ENCODE peak calls at places on chromosome 3, in eight cellular contexts. M is COR-L47; Y is retina; C is effector memory CD4-positive, alpha-beta T cell; Z is posterior cingulate gyrus; A is ACHN; J is fibroblast of lung; W is activated CD4-positive, CD25-positive, alpha-beta regulatory T cell treated with anti-CD3 and anti-CD28 coated beads, Interleukin-2, amount 50 U/mL, for 72 hours. H is an unnamed sample.

GRCh38 chr3:48367201-48367600 is 4.8 kb upstream of the FBXW12 start:
- DNase-seq in M (peak), Z (no peak), J (no peak), A (no peak), C (no peak), W (no peak), Y (no peak), H (no peak)

GRCh38 chr3:64915778-64916177 is 228.0 kb upstream of the ADAMTS9 start:
- DNase-seq in J (peak), Y (no peak), Z (no peak), W (no peak), C (no peak), M (no peak), A (no peak), H (no peak)

GRCh38 chr3:98782826-98783500 is 19.8 kb downstream of the ST3GAL6 start:
- DNase-seq in M (no peak), Y (no peak), C (no peak), Z (no peak), W (no peak), J (peak), A (peak), H (no peak)

GRCh38 chr3:126745760-126746394 is 41.8 kb downstream of the CHCHD6 start:
- DNase-seq in A (no peak), Y (no peak), W (no peak), Z (no peak), C (no peak), M (peak), J (no peak), H (no peak)

GRCh38 chr3:102530443-102531195 is 95.8 kb downstream of the ZPLD1 start:
- DNase-seq in W (no peak), C (no peak), J (peak), A (no peak), M (no peak), Y (no peak), Z (no peak), H (peak)

GRCh38 chr3:14460342-14461005 is 58.1 kb downstream of the SLC6A6 start:
- DNase-seq in W (no peak), M (no peak), J (peak), C (no peak), Y (no peak), Z (peak), A (peak), H (peak)

GRCh38 chr3:66476852-66477381 is 23.9 kb downstream of the LRIG1 start:
- DNase-seq in Z (no peak), A (no peak), M (no peak), C (no peak), J (no peak), W (no peak), Y (no peak), H (no peak)

GRCh38 chr3:60992395-60992794 is 258.9 kb downstream of the FHIT start:
- DNase-seq in A (no peak), W (no peak), C (no peak), M (no peak), J (no peak), Y (no peak), Z (no peak), H (no peak)

GRCh38 chr3:52839268-52839575 is 4.4 kb upstream of the MUSTN1 start:
- DNase-seq in W (no peak), Y (no peak), M (no peak), Z (no peak), A (no peak), C (no peak), J (no peak), H (no peak)

GRCh38 chr3:148848410-148848809 is 16.7 kb upstream of the CPA3 start:
- DNase-seq in Y (no peak), J (no peak), M (no peak), Z (no peak), C (no peak), A (no peak), W (no peak), H (no peak)

GRCh38 chr3:184740509-184741258 is 28.8 kb upstream of the MAGEF1 start:
- DNase-seq in Y (no peak), M (no peak), A (no peak), Z (no peak), J (peak), W (peak), C (no peak), H (peak)

GRCh38 chr3:63494646-63495045 is 157.8 kb upstream of the SNTN start:
- DNase-seq in A (no peak), Y (no peak), Z (no peak), W (no peak), C (no peak), M (no peak), J (no peak), H (no peak)

GRCh38 chr3:184914628-184915027 is 102.7 kb downstream of the VPS8 start:
- DNase-seq in C (no peak), A (no peak), Y (no peak), Z (no peak), W (no peak), J (peak), M (no peak), H (no peak)

GRCh38 chr3:14772533-14773138 is 46.1 kb upstream of the FGD5 start:
- DNase-seq in Z (no peak), W (no peak), A (no peak), C (no peak), J (no peak), M (no peak), Y (no peak), H (no peak)

GRCh38 chr3:60090536-60090935 is 1040.7 kb upstream of the CFAP20DC start:
- DNase-seq in A (no peak), Z (no peak), M (no peak), W (no peak), C (no peak), J (no peak), Y (no peak), H (no peak)

GRCh38 chr3:196634851-196635250 is 4.6 kb upstream of the NRROS start:
- DNase-seq in Z (no peak), A (no peak), J (no peak), C (no peak), M (no peak), W (no peak), Y (no peak), H (no peak)

GRCh38 chr3:142690613-142691012 is 33.2 kb upstream of the TRPC1 start:
- DNase-seq in M (no peak), Y (no peak), W (no peak), C (no peak), A (no peak), Z (no peak), J (no peak), H (no peak)

GRCh38 chr3:42019144-42019952 is 57.4 kb upstream of the ULK4 start:
- DNase-seq in Z (no peak), Y (no peak), C (no peak), J (no peak), M (no peak), W (no peak), A (no peak), H (no peak)

GRCh38 chr3:14544282-14545250 is 4.4 kb upstream of the GRIP2 start:
- DNase-seq in C (no peak), W (no peak), Z (no peak), J (no peak), A (no peak), M (no peak), Y (no peak), H (no peak)

GRCh38 chr3:129195731-129196256 is 12.1 kb upstream of the CNBP start:
- DNase-seq in Y (no peak), M (no peak), J (peak), A (peak), Z (no peak), C (no peak), W (no peak), H (peak)

GRCh38 chr3:86990734-86991481 is at the start of gene VGLL3:
- DNase-seq in J (peak), Y (peak), W (no peak), Z (no peak), A (peak), M (peak), C (no peak), H (peak)

GRCh38 chr3:29416514-29416913 is 135.6 kb downstream of the RBMS3 start:
- DNase-seq in Y (no peak), J (no peak), C (no peak), M (no peak), A (no peak), W (no peak), Z (no peak), H (no peak)

GRCh38 chr3:130686833-130687232 is 59.8 kb downstream of the PIK3R4 start:
- DNase-seq in Y (no peak), Z (no peak), A (no peak), W (no peak), M (no peak), C (no peak), J (no peak), H (no peak)

H was measured in HFFc6.